ENCODE peak calls at places on chromosome 15, in eight cellular contexts. D is fibroblast of mammary gland, S is heart left ventricle, I is GM13977, U is lower lobe of right lung, Q is progenitor cell of endocrine pancreas, R is stomach, A is GM10248. H is an unnamed sample.

GRCh38 chr15:38069001-38069400 is 134.6 kb downstream of the TMCO5A start:
- DNase-seq in D (peak; percentile 84), S (no peak), I (peak; percentile 76), U (no peak), Q (no peak), R (peak; percentile 29), A (peak; percentile 50), H (peak; percentile 81)

GRCh38 chr15:101250931-101251829 is 668 bp downstream of the CHSY1 start:
- DNase-seq in D (no peak), S (peak; percentile 76), I (peak; percentile 60), U (peak; percentile 69), Q (peak; percentile 49), R (peak; percentile 45), A (no peak), H (peak; percentile 52)

GRCh38 chr15:83837946-83838571 is 184.1 kb downstream of the ADAMTSL3 start:
- DNase-seq in D (peak; percentile 44), S (no peak), I (peak; percentile 14), U (peak; percentile 52), Q (peak; percentile 12), R (peak; percentile 27), A (peak; percentile 18), H (peak; percentile 49)

GRCh38 chr15:66698318-66698961 is 3.6 kb upstream of the SMAD6 start:
- DNase-seq in D (peak; percentile 60), S (peak; percentile 84), I (no peak), U (peak; percentile 80), Q (peak; percentile 50), R (peak; percentile 77), A (no peak), H (peak; percentile 65)

GRCh38 chr15:38300395-38300794 is 47.8 kb downstream of the SPRED1 start:
- DNase-seq in D (peak; percentile 56), S (no peak), I (no peak), U (no peak), Q (no peak), R (no peak), A (peak; percentile 6), H (peak; percentile 46)

GRCh38 chr15:99564221-99565030 is 1.4 kb upstream of the MEF2A start:
- DNase-seq in D (no peak), S (no peak), I (peak; percentile 72), U (no peak), Q (no peak), R (no peak), A (peak; percentile 58), H (no peak)

GRCh38 chr15:75647370-75648155 is at the start of gene SNX33:
- DNase-seq in D (peak; percentile 87), S (peak; percentile 91), I (peak; percentile 82), U (peak; percentile 86), Q (peak; percentile 57), R (peak; percentile 82), A (peak; percentile 79), H (peak; percentile 77)

GRCh38 chr15:85582719-85583089 is 202.3 kb downstream of the AKAP13 start:
- DNase-seq in D (peak; percentile 58), S (peak; percentile 74), I (peak; percentile 42), U (no peak), Q (no peak), R (peak; percentile 53), A (peak; percentile 44), H (no peak)

GRCh38 chr15:57892181-57892580 is 173.3 kb downstream of the ALDH1A2 start:
- DNase-seq in D (peak; percentile 65), S (no peak), I (no peak), U (no peak), Q (no peak), R (no peak), A (no peak), H (no peak)

GRCh38 chr15:43214169-43214568 is 6.6 kb downstream of the EPB42 start:
- DNase-seq in D (no peak), S (no peak), I (no peak), U (no peak), Q (no peak), R (no peak), A (no peak), H (no peak)

GRCh38 chr15:55649058-55649423 is 60.9 kb upstream of the PYGO1 start:
- DNase-seq in D (peak; percentile 58), S (no peak), I (no peak), U (no peak), Q (no peak), R (no peak), A (no peak), H (no peak)

GRCh38 chr15:27864076-27864475 is 235.0 kb downstream of the OCA2 start:
- DNase-seq in D (no peak), S (no peak), I (no peak), U (no peak), Q (no peak), R (no peak), A (no peak), H (no peak)

GRCh38 chr15:76286231-76286879 is 24.9 kb downstream of the ETFA start:
- DNase-seq in D (peak; percentile 12), S (no peak), I (peak; percentile 62), U (no peak), Q (no peak), R (no peak), A (peak; percentile 67), H (no peak)

GRCh38 chr15:77032052-77032646 is 37.2 kb downstream of the PSTPIP1 start:
- DNase-seq in D (no peak), S (peak; percentile 59), I (no peak), U (peak; percentile 46), Q (peak; percentile 8), R (peak; percentile 24), A (no peak), H (no peak)

GRCh38 chr15:101003076-101003475 is 83.9 kb downstream of the LRRK1 start:
- DNase-seq in D (no peak), S (no peak), I (no peak), U (no peak), Q (no peak), R (no peak), A (no peak), H (no peak)

GRCh38 chr15:86743283-86743903 is 663.7 kb downstream of the AGBL1 start:
- DNase-seq in D (peak; percentile 0), S (peak; percentile 49), I (no peak), U (no peak), Q (peak; percentile 40), R (peak; percentile 36), A (no peak), H (peak; percentile 55)

GRCh38 chr15:85754993-85755392 is 39.7 kb downstream of the KLHL25 start:
- DNase-seq in D (no peak), S (no peak), I (no peak), U (no peak), Q (no peak), R (no peak), A (no peak), H (no peak)

GRCh38 chr15:80856400-80856799 is 77.2 kb downstream of the CEMIP start:
- DNase-seq in D (no peak), S (no peak), I (no peak), U (no peak), Q (no peak), R (no peak), A (no peak), H (no peak)
- TF ChIP-seq CTCF in D (peak; percentile 14), S (peak; percentile 13), I (no peak), U (peak; percentile 17), Q (peak; percentile 57), R (no peak), A (no peak), H (no peak)

DNA sequence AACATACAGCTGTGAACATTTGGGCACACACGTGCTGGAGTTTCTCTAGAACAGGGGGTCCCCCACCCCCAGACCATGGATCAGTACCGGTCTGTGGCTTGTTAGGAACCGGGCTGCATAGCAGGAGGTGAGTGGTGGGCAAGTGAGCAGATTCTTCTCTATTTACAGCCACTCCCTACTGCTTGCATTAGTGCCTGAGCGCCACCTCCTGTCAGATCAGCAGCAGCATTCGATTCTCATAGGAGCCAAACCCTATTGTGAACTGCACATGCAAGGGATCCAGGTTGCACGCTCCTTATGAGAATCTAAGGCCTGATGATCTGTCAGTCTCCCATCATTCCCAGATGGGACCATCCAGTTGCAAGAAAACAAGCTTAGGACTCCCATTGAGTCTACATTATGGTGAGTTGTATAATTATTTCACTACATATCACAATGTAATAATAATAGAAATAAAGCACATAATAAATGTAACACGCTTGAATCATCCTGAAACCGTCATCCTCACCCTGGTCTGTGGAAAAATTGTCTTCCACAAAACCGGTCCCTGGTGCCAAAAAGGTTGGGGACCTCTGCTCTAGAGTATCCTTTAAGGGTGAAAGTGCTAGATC is 25.8 kb downstream of the CHRM5 start:
- DNase-seq in D (peak; percentile 45), S (no peak), I (no peak), U (no peak), Q (no peak), R (no peak), A (no peak), H (peak; percentile 40)
- TF ChIP-seq CTCF in D (peak; percentile 48), S (peak; percentile 28), I (peak; percentile 69), U (peak; percentile 15), Q (peak; percentile 42), R (no peak), A (peak; percentile 58), H (peak; percentile 14)

GRCh38 chr15:70245932-70246622 is 148.4 kb upstream of the TLE3 start:
- DNase-seq in D (peak; percentile 75), S (no peak), I (no peak), U (peak; percentile 74), Q (no peak), R (peak; percentile 42), A (no peak), H (peak; percentile 91)
- TF ChIP-seq CTCF in D (no peak), S (no peak), I (no peak), U (no peak), Q (no peak), R (no peak), A (no peak), H (no peak)

DNA sequence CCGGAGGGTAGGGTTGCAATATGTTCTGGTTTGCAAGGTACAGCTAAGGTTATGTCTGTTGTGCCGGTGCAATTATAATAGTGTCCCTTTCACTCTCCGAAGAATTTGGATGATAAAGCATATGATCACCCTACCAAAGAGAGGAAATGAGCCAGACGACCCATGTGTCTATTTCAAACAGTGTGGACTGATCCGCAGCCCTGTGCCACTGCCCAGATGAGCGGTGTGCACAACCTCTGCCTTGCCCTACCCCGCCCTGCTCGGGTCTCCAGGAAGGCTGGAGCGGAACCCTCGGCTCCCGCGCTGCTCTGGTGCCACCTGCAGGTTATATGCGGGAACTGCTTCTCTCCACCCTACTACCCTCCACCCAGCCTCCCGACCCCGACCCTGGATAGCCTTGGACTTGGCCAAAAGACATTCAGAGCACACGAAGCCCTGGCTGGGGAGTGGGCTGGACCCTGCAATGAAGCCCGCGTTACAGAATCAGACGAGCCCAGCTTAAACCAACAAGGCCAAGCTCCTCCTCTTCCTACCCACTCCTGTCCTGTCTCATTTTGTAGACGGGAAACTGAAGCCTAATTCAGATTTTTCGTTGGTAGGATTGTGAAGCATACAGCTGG is 68.4 kb upstream of the CHRNB4 start:
- DNase-seq in D (peak; percentile 26), S (peak; percentile 87), I (peak; percentile 59), U (peak; percentile 82), Q (peak; percentile 75), R (peak; percentile 78), A (peak; percentile 72), H (peak; percentile 68)
- TF ChIP-seq CTCF in D (peak; percentile 81), S (peak; percentile 90), I (peak; percentile 87), U (peak; percentile 86), Q (peak; percentile 78), R (peak; percentile 88), A (peak; percentile 79), H (peak; percentile 82)

DNA sequence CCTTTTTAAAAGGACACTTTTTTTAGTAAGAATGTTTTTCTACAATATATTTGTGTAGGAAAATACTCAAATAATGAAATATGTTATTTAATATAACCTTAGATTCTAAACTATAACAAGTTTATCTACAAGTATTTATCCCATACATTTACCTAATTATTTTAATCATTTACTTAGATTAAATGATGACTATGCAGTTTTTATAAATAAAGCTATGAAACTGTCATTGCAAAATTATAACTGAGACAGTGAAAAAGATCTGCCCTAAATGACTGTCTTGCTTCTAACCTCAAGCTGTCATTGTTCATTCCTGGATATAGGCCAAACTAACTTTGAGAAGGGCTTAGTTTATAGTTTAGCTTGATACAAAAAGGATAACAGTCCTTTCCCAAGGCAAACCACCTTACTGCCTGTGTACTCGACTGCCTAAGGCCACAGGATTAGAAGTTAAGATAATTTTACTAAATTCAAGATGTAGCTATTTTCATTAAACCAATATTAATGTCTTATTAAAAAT is 84.1 kb downstream of the GLDN start:
- DNase-seq in D (no peak), S (no peak), I (no peak), U (no peak), Q (no peak), R (no peak), A (no peak), H (peak; percentile 44)
- TF ChIP-seq CTCF in D (no peak), S (no peak), I (no peak), U (no peak), Q (no peak), R (no peak), A (no peak), H (no peak)

H was measured in MCF 10A.